ENCODE peak calls at places on chromosomes 5 and 9, in four cellular contexts. One of them, this sample, is unnamed.

GRCh38 chr5:149903441-149903840 is 41.2 kb downstream of the PDE6A start:
- DNase-seq in AG04450: no peak
- DNase-seq in upper lobe of right lung: no peak
- DNase-seq in pancreas: no peak
- DNase-seq in this sample: no peak

GRCh38 chr9:30574355-30575151 is 1809.9 kb upstream of the ACO1 start:
- DNase-seq in AG04450: no peak
- DNase-seq in upper lobe of right lung: no peak
- DNase-seq in pancreas: peak
- DNase-seq in this sample: peak

GRCh38 chr5:168295574-168296201 is 4.2 kb downstream of the WWC1 start:
- DNase-seq in AG04450: peak
- DNase-seq in upper lobe of right lung: peak
- DNase-seq in pancreas: peak
- DNase-seq in this sample: peak

GRCh38 chr5:92421937-92422336 is 1038.8 kb upstream of the ARRDC3 start:
- DNase-seq in AG04450: no peak
- DNase-seq in upper lobe of right lung: no peak
- DNase-seq in pancreas: no peak
- DNase-seq in this sample: no peak

GRCh38 chr5:124477002-124477546 is 269.4 kb downstream of the ZNF608 start:
- DNase-seq in AG04450: no peak
- DNase-seq in upper lobe of right lung: no peak
- DNase-seq in pancreas: no peak
- DNase-seq in this sample: no peak

GRCh38 chr5:137361275-137361674 is 137.9 kb downstream of the SPOCK1 start:
- DNase-seq in AG04450: no peak
- DNase-seq in upper lobe of right lung: no peak
- DNase-seq in pancreas: no peak
- DNase-seq in this sample: no peak

GRCh38 chr9:98182069-98182820 is 10.2 kb downstream of the CORO2A start:
- DNase-seq in AG04450: no peak
- DNase-seq in upper lobe of right lung: no peak
- DNase-seq in pancreas: no peak
- DNase-seq in this sample: no peak

GRCh38 chr9:136856541-136857141 is 4.5 kb downstream of the MAMDC4 start:
- DNase-seq in AG04450: no peak
- DNase-seq in upper lobe of right lung: no peak
- DNase-seq in pancreas: peak
- DNase-seq in this sample: no peak

GRCh38 chr5:18811616-18812015 is 1176.4 kb downstream of the CDH18 start:
- DNase-seq in AG04450: no peak
- DNase-seq in upper lobe of right lung: no peak
- DNase-seq in pancreas: no peak
- DNase-seq in this sample: no peak

GRCh38 chr5:125149503-125149902 is 403.1 kb upstream of the ZNF608 start:
- DNase-seq in AG04450: no peak
- DNase-seq in upper lobe of right lung: no peak
- DNase-seq in pancreas: no peak
- DNase-seq in this sample: no peak

GRCh38 chr5:59760798-59761348 is 132.7 kb downstream of the PDE4D start:
- DNase-seq in AG04450: no peak
- DNase-seq in upper lobe of right lung: no peak
- DNase-seq in pancreas: no peak
- DNase-seq in this sample: no peak

GRCh38 chr9:127904518-127904887 is 5.1 kb upstream of the ST6GALNAC6 start:
- DNase-seq in AG04450: no peak
- DNase-seq in upper lobe of right lung: peak
- DNase-seq in pancreas: peak
- DNase-seq in this sample: peak

GRCh38 chr9:36136894-36137391 is 410 bp downstream of the GLIPR2 start:
- DNase-seq in AG04450: no peak
- DNase-seq in upper lobe of right lung: no peak
- DNase-seq in pancreas: peak
- DNase-seq in this sample: no peak

GRCh38 chr9:113508111-113508749 is 44.7 kb downstream of the RGS3 start:
- DNase-seq in AG04450: no peak
- DNase-seq in upper lobe of right lung: no peak
- DNase-seq in pancreas: no peak
- DNase-seq in this sample: no peak

GRCh38 chr5:140664353-140665119 is at the start of gene WDR55:
- DNase-seq in AG04450: peak
- DNase-seq in upper lobe of right lung: peak
- DNase-seq in pancreas: peak
- DNase-seq in this sample: peak

GRCh38 chr5:165573445-165573844 is 2068.0 kb downstream of the MAT2B start:
- DNase-seq in AG04450: no peak
- DNase-seq in upper lobe of right lung: no peak
- DNase-seq in pancreas: no peak
- DNase-seq in this sample: no peak

GRCh38 chr5:40386293-40386692 is 293.4 kb upstream of the PTGER4 start:
- DNase-seq in AG04450: peak
- DNase-seq in upper lobe of right lung: no peak
- DNase-seq in pancreas: no peak
- DNase-seq in this sample: no peak

GRCh38 chr5:51495672-51496071 is 112.4 kb downstream of the ISL1 start:
- DNase-seq in AG04450: no peak
- DNase-seq in upper lobe of right lung: no peak
- DNase-seq in pancreas: no peak
- DNase-seq in this sample: no peak

GRCh38 chr9:106916491-106917235 is 53.7 kb downstream of the ZNF462 start:
- DNase-seq in AG04450: peak
- DNase-seq in upper lobe of right lung: no peak
- DNase-seq in pancreas: no peak
- DNase-seq in this sample: no peak

GRCh38 chr9:136881691-136882108 is 4.6 kb upstream of the TRAF2 start:
- DNase-seq in AG04450: no peak
- DNase-seq in upper lobe of right lung: no peak
- DNase-seq in pancreas: no peak
- DNase-seq in this sample: no peak

GRCh38 chr9:137383453-137384115 is 39.4 kb downstream of the EXD3 start:
- DNase-seq in AG04450: no peak
- DNase-seq in upper lobe of right lung: peak
- DNase-seq in pancreas: peak
- DNase-seq in this sample: no peak

GRCh38 chr9:123927625-123928308 is 2.2 kb downstream of the DENND1A start:
- DNase-seq in AG04450: no peak
- DNase-seq in upper lobe of right lung: no peak
- DNase-seq in pancreas: no peak
- DNase-seq in this sample: no peak

GRCh38 chr5:149730620-149731331 is 666 bp downstream of the PPARGC1B start:
- DNase-seq in AG04450: no peak
- DNase-seq in upper lobe of right lung: peak
- DNase-seq in pancreas: peak
- DNase-seq in this sample: peak

GRCh38 chr9:127130661-127131538 is 8.5 kb upstream of the ANGPTL2 start:
- DNase-seq in AG04450: peak
- DNase-seq in upper lobe of right lung: peak
- DNase-seq in pancreas: no peak
- DNase-seq in this sample: peak

GRCh38 chr5:98372351-98372750 is 401.1 kb upstream of the RGMB start:
- DNase-seq in AG04450: peak
- DNase-seq in upper lobe of right lung: no peak
- DNase-seq in pancreas: no peak
- DNase-seq in this sample: no peak

GRCh38 chr5:149894237-149894636 is 50.4 kb downstream of the PDE6A start:
- DNase-seq in AG04450: no peak
- DNase-seq in upper lobe of right lung: no peak
- DNase-seq in pancreas: no peak
- DNase-seq in this sample: no peak

GRCh38 chr9:109950710-109951443 is 170.9 kb downstream of the PALM2AKAP2 start:
- DNase-seq in AG04450: no peak
- DNase-seq in upper lobe of right lung: no peak
- DNase-seq in pancreas: no peak
- DNase-seq in this sample: no peak

GRCh38 chr5:109739741-109740140 is 50.0 kb downstream of the MAN2A1 start:
- DNase-seq in AG04450: no peak
- DNase-seq in upper lobe of right lung: no peak
- DNase-seq in pancreas: no peak
- DNase-seq in this sample: no peak

GRCh38 chr5:143699121-143699520 is 112.8 kb upstream of the HMHB1 start:
- DNase-seq in AG04450: no peak
- DNase-seq in upper lobe of right lung: no peak
- DNase-seq in pancreas: no peak
- DNase-seq in this sample: no peak

GRCh38 chr9:114611516-114612271 is 603 bp downstream of the TMEM268 start:
- DNase-seq in AG04450: no peak
- DNase-seq in upper lobe of right lung: peak
- DNase-seq in pancreas: peak
- DNase-seq in this sample: peak

GRCh38 chr5:75059887-75060286 is 7.5 kb upstream of the GCNT4 start:
- DNase-seq in AG04450: no peak
- DNase-seq in upper lobe of right lung: no peak
- DNase-seq in pancreas: no peak
- DNase-seq in this sample: no peak

GRCh38 chr5:108735790-108736189 is 11.9 kb upstream of the FER start:
- DNase-seq in AG04450: no peak
- DNase-seq in upper lobe of right lung: no peak
- DNase-seq in pancreas: no peak
- DNase-seq in this sample: no peak

GRCh38 chr9:16132513-16132912 is 579.7 kb downstream of the CCDC171 start:
- DNase-seq in AG04450: no peak
- DNase-seq in upper lobe of right lung: no peak
- DNase-seq in pancreas: no peak
- DNase-seq in this sample: no peak

GRCh38 chr5:129766798-129767197 is 18.9 kb downstream of the MINAR2 start:
- DNase-seq in AG04450: no peak
- DNase-seq in upper lobe of right lung: no peak
- DNase-seq in pancreas: no peak
- DNase-seq in this sample: no peak

GRCh38 chr9:13268469-13268868 is 11.0 kb downstream of the MPDZ start:
- DNase-seq in AG04450: no peak
- DNase-seq in upper lobe of right lung: no peak
- DNase-seq in pancreas: no peak
- DNase-seq in this sample: no peak

GRCh38 chr5:32710335-32710858 is 724 bp upstream of the NPR3 start:
- DNase-seq in AG04450: no peak
- DNase-seq in upper lobe of right lung: peak
- DNase-seq in pancreas: peak
- DNase-seq in this sample: no peak

GRCh38 chr9:113274474-113275146 is 762 bp downstream of the CDC26 start:
- DNase-seq in AG04450: no peak
- DNase-seq in upper lobe of right lung: no peak
- DNase-seq in pancreas: no peak
- DNase-seq in this sample: no peak

DNA sequence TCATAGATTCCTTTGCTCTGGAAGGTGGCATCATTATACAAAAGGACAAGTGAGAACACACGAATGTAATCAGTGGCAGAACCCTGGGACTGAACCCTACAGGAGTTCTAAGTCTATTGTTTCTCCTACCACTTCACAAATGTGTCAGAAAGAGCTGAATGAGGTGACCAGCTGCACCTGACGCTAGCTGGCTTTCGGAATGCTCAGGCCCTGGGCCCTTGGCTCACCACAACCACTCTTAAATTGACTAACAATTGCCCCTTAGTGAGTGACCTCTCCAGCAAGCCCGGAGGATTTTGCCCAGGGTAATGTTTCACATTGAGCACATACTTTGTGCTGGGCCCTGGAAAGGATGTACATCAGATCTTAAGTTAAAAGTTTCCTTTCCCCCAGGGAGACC is 41.2 kb upstream of the ABCA1 start:
- DNase-seq in AG04450: no peak
- DNase-seq in upper lobe of right lung: no peak
- DNase-seq in pancreas: no peak
- DNase-seq in this sample: no peak
- H3K4me3 ChIP-seq in AG04450: no peak
- H3K4me3 ChIP-seq in upper lobe of right lung: peak
- H3K4me3 ChIP-seq in pancreas: no peak
- H3K4me3 ChIP-seq in this sample: peak

GRCh38 chr5:71830626-71831539 is 111.8 kb downstream of the CARTPT start:
- DNase-seq in AG04450: peak
- DNase-seq in upper lobe of right lung: peak
- DNase-seq in pancreas: peak
- DNase-seq in this sample: peak
- H3K27ac ChIP-seq in AG04450: no peak
- H3K27ac ChIP-seq in upper lobe of right lung: no peak
- H3K27ac ChIP-seq in pancreas: no peak
- H3K27ac ChIP-seq in this sample: peak

GRCh38 chr5:148084269-148084668 is 20.5 kb downstream of the SPINK5 start:
- DNase-seq in AG04450: no peak
- DNase-seq in upper lobe of right lung: no peak
- DNase-seq in pancreas: no peak
- DNase-seq in this sample: no peak
- TF ChIP-seq CTCF in AG04450: no peak
- TF ChIP-seq CTCF in upper lobe of right lung: no peak
- TF ChIP-seq CTCF in pancreas: no peak
- TF ChIP-seq CTCF in this sample: no peak

DNA sequence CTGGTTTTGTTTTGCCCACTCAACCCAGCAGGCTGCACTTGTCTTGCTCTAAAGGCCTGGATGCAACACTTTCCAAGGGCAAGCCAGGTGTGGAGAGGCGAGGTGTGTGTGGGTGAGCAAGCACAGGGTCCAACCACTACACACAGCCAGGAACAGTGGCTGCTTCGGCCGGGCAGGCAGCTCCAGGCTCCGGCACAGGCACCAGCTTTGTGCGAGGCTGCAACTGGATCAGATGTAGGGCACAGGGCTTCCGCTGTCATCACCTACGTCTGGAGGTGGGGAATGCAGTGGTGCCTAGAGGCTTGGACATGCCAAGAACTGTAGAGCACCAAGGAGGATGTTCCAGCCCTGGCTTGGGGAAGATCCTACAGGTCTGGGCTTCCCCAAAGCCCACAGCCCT is 622.4 kb downstream of the CDH9 start:
- DNase-seq in AG04450: no peak
- DNase-seq in upper lobe of right lung: no peak
- DNase-seq in pancreas: no peak
- DNase-seq in this sample: no peak
- H3K4me3 ChIP-seq in AG04450: no peak
- H3K4me3 ChIP-seq in upper lobe of right lung: no peak
- H3K4me3 ChIP-seq in pancreas: no peak
- H3K4me3 ChIP-seq in this sample: no peak

DNA sequence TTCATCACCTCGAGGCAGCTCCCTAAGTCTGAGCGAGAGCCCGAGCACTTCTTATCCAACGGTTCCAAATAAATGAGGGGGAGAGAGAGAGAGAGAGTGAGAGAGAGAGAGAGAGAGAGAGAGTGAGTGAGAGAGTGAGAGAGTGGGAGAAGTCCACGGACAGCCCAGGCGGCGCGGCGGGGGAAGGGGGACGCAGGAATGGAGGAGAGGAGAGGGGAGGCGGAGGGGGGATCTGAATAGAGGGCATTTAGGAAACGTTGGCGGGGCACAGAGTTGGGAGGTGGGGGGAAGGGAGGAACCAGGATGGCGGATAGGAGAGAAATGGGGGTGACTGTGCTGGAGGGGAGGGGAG is 481 bp upstream of the BASP1 start:
- DNase-seq in AG04450: no peak
- DNase-seq in upper lobe of right lung: peak
- DNase-seq in pancreas: peak
- DNase-seq in this sample: peak
- H3K27ac ChIP-seq in AG04450: no peak
- H3K27ac ChIP-seq in upper lobe of right lung: no peak
- H3K27ac ChIP-seq in pancreas: no peak
- H3K27ac ChIP-seq in this sample: peak

GRCh38 chr9:130665431-130666392 is 1.3 kb downstream of the PRDM12 start:
- DNase-seq in AG04450: no peak
- DNase-seq in upper lobe of right lung: no peak
- DNase-seq in pancreas: no peak
- DNase-seq in this sample: no peak
- TF ChIP-seq CTCF in AG04450: no peak
- TF ChIP-seq CTCF in upper lobe of right lung: no peak
- TF ChIP-seq CTCF in pancreas: no peak
- TF ChIP-seq CTCF in this sample: no peak

This sample was measured in lower lobe of right lung.